ENCODE peak calls at places on chromosome 17, in nine cellular contexts. N, U, T, C, E, H, X, V and L are unnamed samples.
A peak's percentile ranks its signal among the peaks of the same experiment; 100 is the strongest.

GRCh38 chr17:76296186-76296585 is 11.9 kb downstream of the QRICH2 start:
- DNase-seq in C (no peak), N (no peak), U (no peak), H (no peak), V (no peak), E (no peak), T (no peak), X (no peak), L (no peak)

GRCh38 chr17:27990100-27990499 is 52.4 kb upstream of the NLK start:
- DNase-seq in H (no peak), T (no peak), X (no peak), E (no peak), N (no peak), V (no peak), C (no peak), U (no peak), L (no peak)

GRCh38 chr17:79065105-79065670 is 9.4 kb upstream of the ENGASE start:
- DNase-seq in C (no peak), E (peak; percentile 70), T (peak; percentile 50), N (no peak), U (peak; percentile 64), V (peak; percentile 57), H (peak; percentile 61), X (no peak), L (no peak)

GRCh38 chr17:142102-142661 is 4.8 kb downstream of the SCGB1C2 start:
- DNase-seq in H (peak; percentile 52), X (peak; percentile 35), C (no peak), N (peak; percentile 12), E (peak; percentile 61), U (peak; percentile 13), T (peak; percentile 17), V (peak; percentile 49), L (no peak)

GRCh38 chr17:61897548-61898180 is 30.1 kb downstream of the INTS2 start:
- DNase-seq in X (no peak), H (no peak), N (no peak), C (no peak), E (no peak), V (no peak), U (no peak), T (no peak), L (no peak)

GRCh38 chr17:79789943-79790804 is 6.7 kb downstream of the CBX8 start:
- DNase-seq in U (peak; percentile 24), N (no peak), X (peak; percentile 55), C (no peak), H (peak; percentile 62), T (peak; percentile 41), E (peak; percentile 78), V (peak; percentile 95), L (no peak)

GRCh38 chr17:77429985-77430752 is 289.4 kb downstream of the SEC14L1 start:
- DNase-seq in H (peak; percentile 80), U (peak; percentile 94), C (peak; percentile 86), V (peak; percentile 84), N (peak; percentile 87), T (peak; percentile 98), X (peak; percentile 91), E (peak; percentile 97), L (peak; percentile 98)

GRCh38 chr17:73973881-73974409 is 229.5 kb upstream of the RPL38 start:
- DNase-seq in C (no peak), E (no peak), U (no peak), X (no peak), T (no peak), V (no peak), H (peak; percentile 73), N (no peak), L (no peak)

GRCh38 chr17:1414001-1414574 is 14.1 kb upstream of the YWHAE start:
- DNase-seq in U (no peak), E (no peak), H (no peak), N (no peak), C (no peak), T (no peak), V (no peak), X (no peak), L (no peak)

GRCh38 chr17:69637399-69638165 is 223.1 kb downstream of the MAP2K6 start:
- DNase-seq in C (peak; percentile 26), U (peak; percentile 16), T (peak; percentile 19), E (no peak), H (no peak), V (no peak), N (no peak), X (no peak), L (no peak)

GRCh38 chr17:62562656-62563055 is 64.8 kb upstream of the MRC2 start:
- DNase-seq in V (no peak), N (no peak), U (peak; percentile 86), T (peak; percentile 77), X (no peak), C (peak; percentile 22), H (no peak), E (no peak), L (no peak)

GRCh38 chr17:75524971-75525805 is at the start of gene LLGL2:
- DNase-seq in C (no peak), N (peak; percentile 50), U (peak; percentile 39), V (peak; percentile 93), H (peak; percentile 93), X (peak; percentile 70), T (peak; percentile 50), E (peak; percentile 91), L (peak; percentile 68)

GRCh38 chr17:76659928-76660614 is 16.5 kb upstream of the ST6GALNAC1 start:
- DNase-seq in C (no peak), H (peak; percentile 42), U (no peak), T (peak; percentile 49), N (no peak), V (no peak), X (no peak), E (no peak), L (no peak)

GRCh38 chr17:2794116-2794803 is 2.0 kb upstream of the RAP1GAP2 start:
- DNase-seq in V (no peak), X (no peak), T (no peak), E (no peak), N (no peak), H (no peak), C (no peak), U (no peak), L (no peak)

DNA sequence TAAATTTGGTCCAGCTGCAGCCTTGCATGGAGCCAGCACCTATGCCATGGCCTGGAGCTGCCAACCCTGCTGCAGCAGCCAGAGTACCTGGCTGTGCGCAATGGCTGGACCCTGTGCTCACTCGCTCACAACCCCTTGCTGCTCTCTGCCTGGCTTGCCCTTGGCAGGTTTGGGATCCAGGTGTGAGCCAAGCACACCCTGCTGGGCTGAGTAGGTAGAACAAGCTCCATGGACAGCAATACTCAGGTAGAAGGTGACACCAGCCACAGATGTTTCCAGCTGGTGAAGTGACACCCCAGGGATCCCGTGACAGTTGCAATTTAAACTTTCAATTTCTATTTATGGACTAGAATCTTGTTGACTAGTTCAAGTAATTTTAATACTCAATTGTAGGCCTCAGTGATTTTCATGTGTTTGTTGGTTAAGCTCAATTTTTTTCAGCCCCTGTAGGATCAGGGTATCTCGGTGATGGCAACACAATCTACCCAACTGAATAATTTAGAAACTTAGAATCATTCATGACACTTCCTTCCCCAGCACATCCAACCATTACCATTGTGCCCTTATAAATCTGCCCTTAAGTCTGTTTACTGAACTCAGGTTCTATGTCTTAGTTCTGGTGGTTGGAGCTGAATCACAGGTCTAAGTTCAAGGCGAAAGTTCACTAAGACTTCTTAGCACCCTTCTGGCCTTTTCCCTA is 480.0 kb downstream of the PMP22 start:
- DNase-seq in H (peak; percentile 12), C (no peak), N (no peak), V (no peak), T (no peak), X (no peak), U (no peak), E (peak; percentile 34), L (no peak)
- TF ChIP-seq CTCF in H (no peak), C (no peak), N (no peak), V (no peak), T (no peak), X (no peak), U (no peak), E (peak; percentile 59), L (no peak)

GRCh38 chr17:11557727-11558452 is 40.4 kb upstream of the DNAH9 start:
- DNase-seq in X (no peak), N (no peak), T (no peak), V (no peak), E (no peak), C (no peak), H (no peak), U (no peak), L (no peak)

GRCh38 chr17:11558681-11559234 is 39.5 kb upstream of the DNAH9 start:
- DNase-seq in E (no peak), U (no peak), X (no peak), N (no peak), V (no peak), C (no peak), T (no peak), H (no peak), L (no peak)

GRCh38 chr17:11561702-11562101 is 36.6 kb upstream of the DNAH9 start:
- DNase-seq in H (no peak), U (no peak), V (no peak), C (no peak), N (no peak), X (no peak), T (no peak), E (no peak), L (no peak)

GRCh38 chr17:11561281-11561680 is 37.0 kb upstream of the DNAH9 start:
- DNase-seq in V (no peak), E (no peak), X (no peak), H (no peak), U (no peak), C (no peak), N (peak; percentile 34), T (no peak), L (no peak)

GRCh38 chr17:11559601-11560000 is 38.7 kb upstream of the DNAH9 start:
- DNase-seq in E (no peak), V (no peak), N (no peak), H (no peak), C (no peak), U (no peak), T (no peak), X (no peak), L (no peak)
- TF ChIP-seq CTCF in E (no peak), V (no peak), N (no peak), H (no peak), C (no peak), U (no peak), T (no peak), X (no peak), L (no peak)

GRCh38 chr17:42908872-42909700 is 8.5 kb downstream of the G6PC1 start:
- DNase-seq in T (no peak), N (no peak), H (no peak), V (no peak), U (no peak), C (no peak), E (no peak), X (no peak), L (no peak)
- TF ChIP-seq CTCF in T (no peak), N (no peak), H (no peak), V (no peak), U (no peak), C (no peak), E (no peak), X (no peak), L (no peak)

DNA sequence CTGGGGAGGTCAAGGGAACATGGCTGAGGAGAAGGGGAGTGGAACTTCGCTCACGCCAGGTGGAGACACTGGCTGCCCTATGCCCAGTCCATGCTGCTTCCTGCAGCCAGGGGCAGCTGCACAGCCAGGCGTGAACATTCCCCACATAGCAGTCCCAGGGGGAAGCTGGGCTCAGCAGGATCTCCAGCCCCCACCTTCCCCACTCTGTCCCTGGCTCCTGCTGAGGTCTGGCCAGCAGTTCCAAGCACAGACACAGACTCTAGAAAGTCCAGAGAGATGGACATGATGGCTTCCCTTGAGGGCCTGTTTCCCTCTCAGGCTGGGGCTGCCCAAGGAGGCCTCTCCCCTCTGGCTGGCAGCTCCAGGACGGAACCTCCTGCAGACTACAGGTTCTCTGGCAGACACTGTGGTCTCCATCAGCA is 9.3 kb downstream of the JUP start:
- DNase-seq in E (no peak), T (no peak), H (peak; percentile 60), V (peak; percentile 77), C (no peak), U (peak; percentile 72), X (peak; percentile 49), N (no peak), L (peak; percentile 62)
- TF ChIP-seq CTCF in E (peak; percentile 14), T (peak; percentile 47), H (peak; percentile 11), V (peak; percentile 28), C (peak; percentile 31), U (peak; percentile 53), X (peak; percentile 37), N (no peak), L (no peak)